ENCODE peak calls at places on chromosomes 6 and 20, in eight cellular contexts. M, Y, P, X, Z, D, B and U are unnamed samples.

GRCh38 chr6:5287205-5287965 is 26.1 kb downstream of the FARS2 start:
- DNase-seq in X (peak), P (peak), Z (no peak), M (no peak), Y (no peak), B (no peak), D (no peak), U (no peak)

GRCh38 chr20:58839474-58839874 is 11.2 kb downstream of the GNAS-AS1 start:
- DNase-seq in D (peak), M (peak), B (no peak), X (peak), Z (peak), P (peak), Y (peak), U (no peak)

GRCh38 chr6:84033523-84034451 is at the start of gene MRAP2:
- DNase-seq in M (no peak), X (peak), B (no peak), Y (peak), P (peak), Z (no peak), D (peak), U (peak)

GRCh38 chr20:58640446-58640845 is 10.6 kb upstream of the STX16 start:
- DNase-seq in B (no peak), D (no peak), X (no peak), Y (no peak), P (no peak), M (no peak), Z (no peak), U (no peak)

GRCh38 chr6:32195902-32196681 is 3.6 kb upstream of the GPSM3 start:
- DNase-seq in D (peak), Z (peak), Y (peak), B (peak), P (peak), X (peak), M (peak), U (peak)

GRCh38 chr20:31547017-31547675 is 32.9 kb downstream of the HM13 start:
- DNase-seq in B (peak), X (peak), M (peak), Z (peak), P (peak), D (peak), Y (peak), U (peak)

GRCh38 chr20:10541668-10542411 is 106.7 kb downstream of the SLX4IP start:
- DNase-seq in P (no peak), Y (no peak), B (no peak), M (no peak), Z (no peak), X (no peak), D (no peak), U (no peak)

GRCh38 chr6:391559-392440 is at the start of gene IRF4:
- DNase-seq in Y (peak), D (no peak), X (no peak), M (peak), Z (peak), B (no peak), P (peak), U (no peak)

GRCh38 chr6:135850882-135851281 is 619 bp upstream of the PDE7B start:
- DNase-seq in B (no peak), X (peak), D (no peak), Z (no peak), M (no peak), Y (no peak), P (no peak), U (no peak)

GRCh38 chr20:7094438-7094997 is 327.0 kb downstream of the BMP2 start:
- DNase-seq in P (no peak), Y (peak), M (no peak), B (no peak), X (no peak), Z (no peak), D (no peak), U (no peak)

GRCh38 chr20:30985386-30985785 is 272.1 kb upstream of the DEFB115 start:
- DNase-seq in M (no peak), B (no peak), P (peak), X (no peak), Z (no peak), D (no peak), Y (no peak), U (peak)

GRCh38 chr6:7585287-7585930 is 4.6 kb upstream of the SNRNP48 start:
- DNase-seq in Z (no peak), X (no peak), B (no peak), Y (no peak), M (no peak), P (no peak), D (no peak), U (no peak)

GRCh38 chr6:150799276-150799805 is 66.2 kb upstream of the MTHFD1L start:
- DNase-seq in X (no peak), B (no peak), Z (no peak), Y (no peak), M (no peak), P (no peak), D (no peak), U (no peak)

GRCh38 chr20:19017104-19017690 is 195.2 kb upstream of the SLC24A3 start:
- DNase-seq in Y (no peak), X (no peak), Z (no peak), B (no peak), P (no peak), M (no peak), D (no peak), U (no peak)

GRCh38 chr6:90362273-90362672 is 65.6 kb upstream of the BACH2 start:
- DNase-seq in P (peak), Z (no peak), D (no peak), X (no peak), Y (no peak), B (no peak), M (no peak), U (no peak)